ENCODE peak calls at places on chromosomes 11 and 22, in five cellular contexts. One of them, this sample, is unnamed.

GRCh38 chr11:27201454-27202302 is 161.1 kb downstream of the BBOX1 start:
- DNase-seq in posterior cingulate gyrus: no peak
- DNase-seq in amniotic stem cell: no peak
- DNase-seq in thoracic aorta: peak; percentile 15
- DNase-seq in cardiac muscle cell: peak; percentile 79
- DNase-seq in this sample: peak; percentile 96

GRCh38 chr11:10779086-10779485 is 28.0 kb downstream of the CTR9 start:
- DNase-seq in posterior cingulate gyrus: no peak
- DNase-seq in amniotic stem cell: no peak
- DNase-seq in cardiac muscle cell: no peak
- DNase-seq in thoracic aorta: no peak
- DNase-seq in this sample: no peak

GRCh38 chr22:20109411-20110358 is 6.2 kb upstream of the RANBP1 start:
- DNase-seq in amniotic stem cell: no peak
- DNase-seq in cardiac muscle cell: no peak
- DNase-seq in thoracic aorta: no peak
- DNase-seq in posterior cingulate gyrus: no peak
- DNase-seq in this sample: no peak

GRCh38 chr11:65415499-65416340 is 6.9 kb upstream of the NEAT1 start:
- DNase-seq in amniotic stem cell: no peak
- DNase-seq in cardiac muscle cell: no peak
- DNase-seq in thoracic aorta: no peak
- DNase-seq in posterior cingulate gyrus: no peak
- DNase-seq in this sample: peak; percentile 19

GRCh38 chr11:8097062-8097814 is 16.2 kb downstream of the TUB start:
- DNase-seq in thoracic aorta: no peak
- DNase-seq in posterior cingulate gyrus: no peak
- DNase-seq in amniotic stem cell: no peak
- DNase-seq in cardiac muscle cell: no peak
- DNase-seq in this sample: peak; percentile 13

GRCh38 chr11:35145249-35145648 is 6.3 kb downstream of the CD44 start:
- DNase-seq in posterior cingulate gyrus: no peak
- DNase-seq in thoracic aorta: no peak
- DNase-seq in cardiac muscle cell: no peak
- DNase-seq in amniotic stem cell: no peak
- DNase-seq in this sample: no peak

GRCh38 chr11:59142530-59143507 is at the start of gene FAM111A:
- DNase-seq in cardiac muscle cell: peak; percentile 90
- DNase-seq in posterior cingulate gyrus: peak; percentile 83
- DNase-seq in amniotic stem cell: peak; percentile 78
- DNase-seq in thoracic aorta: peak; percentile 60
- DNase-seq in this sample: peak; percentile 90

GRCh38 chr11:79414644-79415317 is 26.0 kb downstream of the TENM4 start:
- DNase-seq in posterior cingulate gyrus: no peak
- DNase-seq in thoracic aorta: no peak
- DNase-seq in amniotic stem cell: no peak
- DNase-seq in cardiac muscle cell: peak; percentile 79
- DNase-seq in this sample: no peak

GRCh38 chr11:2569321-2569721 is 124.5 kb downstream of the KCNQ1 start:
- DNase-seq in posterior cingulate gyrus: no peak
- DNase-seq in amniotic stem cell: no peak
- DNase-seq in thoracic aorta: no peak
- DNase-seq in cardiac muscle cell: no peak
- DNase-seq in this sample: no peak

GRCh38 chr22:34036936-34037335 is 116.7 kb upstream of the LARGE1 start:
- DNase-seq in thoracic aorta: no peak
- DNase-seq in posterior cingulate gyrus: no peak
- DNase-seq in cardiac muscle cell: no peak
- DNase-seq in amniotic stem cell: no peak
- DNase-seq in this sample: no peak

GRCh38 chr11:69388210-69388609 is 93.3 kb upstream of the LINC01488 start:
- DNase-seq in thoracic aorta: no peak
- DNase-seq in cardiac muscle cell: no peak
- DNase-seq in posterior cingulate gyrus: no peak
- DNase-seq in amniotic stem cell: no peak
- DNase-seq in this sample: no peak

GRCh38 chr11:118306556-118306955 is 2.0 kb downstream of the CD3E start:
- DNase-seq in thoracic aorta: no peak
- DNase-seq in cardiac muscle cell: peak; percentile 1
- DNase-seq in amniotic stem cell: no peak
- DNase-seq in posterior cingulate gyrus: no peak
- DNase-seq in this sample: no peak

GRCh38 chr11:64867748-64868462 is 10.5 kb downstream of the EHD1 start:
- DNase-seq in posterior cingulate gyrus: no peak
- DNase-seq in thoracic aorta: no peak
- DNase-seq in cardiac muscle cell: no peak
- DNase-seq in amniotic stem cell: no peak
- DNase-seq in this sample: no peak

GRCh38 chr11:45078236-45079074 is 68.0 kb upstream of the PRDM11 start:
- DNase-seq in posterior cingulate gyrus: peak; percentile 79
- DNase-seq in thoracic aorta: no peak
- DNase-seq in cardiac muscle cell: peak; percentile 56
- DNase-seq in amniotic stem cell: no peak
- DNase-seq in this sample: no peak

GRCh38 chr11:129148487-129148886 is 43.6 kb downstream of the ARHGAP32 start:
- DNase-seq in amniotic stem cell: no peak
- DNase-seq in posterior cingulate gyrus: no peak
- DNase-seq in cardiac muscle cell: no peak
- DNase-seq in thoracic aorta: no peak
- DNase-seq in this sample: no peak

GRCh38 chr11:112588252-112588668 is 327.6 kb upstream of the PLET1 start:
- DNase-seq in amniotic stem cell: peak; percentile 78
- DNase-seq in cardiac muscle cell: peak; percentile 92
- DNase-seq in posterior cingulate gyrus: peak; percentile 80
- DNase-seq in thoracic aorta: peak; percentile 13
- DNase-seq in this sample: peak; percentile 84